ENCODE peak calls at places on chromosomes 6 and 20, in seven cellular contexts. F is fibroblast of lung, I is OCI-LY7, C is amniotic stem cell, H is right cardiac atrium, G is left cardiac atrium, E is GM03348. J is an unnamed sample.

GRCh38 chr20:42553374-42553773 is 636.3 kb downstream of the PTPRT start:
- DNase-seq in F (no peak), I (no peak), E (no peak), G (no peak), H (no peak), C (no peak), J (no peak)

GRCh38 chr6:41901882-41902519 is 6.8 kb upstream of the USP49 start:
- DNase-seq in E (no peak), I (peak), H (no peak), F (peak), G (no peak), C (no peak), J (peak)

GRCh38 chr6:112827793-112828192 is 480.7 kb downstream of the RFPL4B start:
- DNase-seq in G (peak), F (no peak), C (no peak), H (peak), E (peak), I (peak), J (no peak)

GRCh38 chr6:17032595-17033591 is 69.0 kb upstream of the STMND1 start:
- DNase-seq in C (peak), E (peak), G (peak), I (no peak), F (peak), H (peak), J (no peak)

GRCh38 chr20:20737158-20737557 is 24.7 kb upstream of the RALGAPA2 start:
- DNase-seq in I (no peak), G (no peak), H (no peak), E (no peak), F (no peak), C (no peak), J (no peak)

GRCh38 chr6:105779113-105779512 is 307.0 kb upstream of the PRDM1 start:
- DNase-seq in F (no peak), C (no peak), I (no peak), H (no peak), G (no peak), E (peak), J (no peak)

GRCh38 chr20:57514273-57514751 is 10.6 kb downstream of the CTCFL start:
- DNase-seq in G (peak), I (no peak), H (peak), E (peak), F (peak), C (peak), J (peak)

GRCh38 chr6:11093065-11093590 is 506 bp upstream of the SMIM13 start:
- DNase-seq in I (peak), G (no peak), H (no peak), F (no peak), E (no peak), C (no peak), J (no peak)

GRCh38 chr6:133396225-133396624 is 155.1 kb downstream of the EYA4 start:
- DNase-seq in G (no peak), C (no peak), H (no peak), F (peak), I (no peak), E (no peak), J (no peak)

GRCh38 chr6:138833819-138834539 is 38.1 kb downstream of the ECT2L start:
- DNase-seq in H (peak), C (no peak), E (no peak), G (peak), F (peak), I (no peak), J (no peak)

GRCh38 chr6:46271107-46271506 is 100.3 kb upstream of the ENPP5 start:
- DNase-seq in G (no peak), C (no peak), F (no peak), H (no peak), I (no peak), E (no peak), J (no peak)

GRCh38 chr20:43840382-43841070 is 74.1 kb upstream of the TOX2 start:
- DNase-seq in I (peak), E (peak), C (no peak), H (no peak), G (no peak), F (peak), J (peak)

GRCh38 chr6:25006565-25007001 is 70.8 kb upstream of the RIPOR2 start:
- DNase-seq in G (peak), C (no peak), F (peak), E (peak), I (peak), H (peak), J (no peak)

GRCh38 chr6:1986454-1987243 is 258.8 kb downstream of the GMDS start:
- DNase-seq in F (peak), C (no peak), H (no peak), I (no peak), E (no peak), G (no peak), J (no peak)

GRCh38 chr20:37919389-37920040 is 16.6 kb downstream of the VSTM2L start:
- DNase-seq in C (no peak), H (no peak), E (no peak), F (no peak), I (no peak), G (no peak), J (no peak)

GRCh38 chr20:10654630-10655029 is 19.2 kb downstream of the JAG1 start:
- DNase-seq in I (no peak), H (no peak), F (no peak), C (no peak), E (no peak), G (no peak), J (no peak)

GRCh38 chr6:166809721-166810120 is 146.6 kb downstream of the RNASET2 start:
- DNase-seq in C (no peak), G (no peak), E (no peak), F (no peak), I (no peak), H (no peak), J (no peak)